ENCODE peak calls at places on chromosomes 2 and 18, in eight cellular contexts. P is NCI-H187 treated with DMSO at 0.1 percent for 48 hours, Z is sciatic nerve, B is globus pallidus, H is Caki2, F is SK-MEL-5, U is SJSA1, A is GM10248. N is an unnamed sample.

GRCh38 chr18:63907649-63908048 is at the start of gene SERPINB10:
- DNase-seq in F (no peak), Z (no peak), B (no peak), A (peak), U (no peak), P (no peak), H (no peak), N (no peak)

GRCh38 chr2:63735931-63736820 is 105.5 kb upstream of the UGP2 start:
- DNase-seq in B (no peak), H (no peak), F (no peak), P (no peak), Z (no peak), A (no peak), U (no peak), N (no peak)

GRCh38 chr2:145197944-145198343 is 678.0 kb upstream of the ZEB2 start:
- DNase-seq in P (peak), F (no peak), Z (no peak), U (no peak), A (no peak), H (no peak), B (no peak), N (no peak)

GRCh38 chr2:36635194-36635593 is 37.2 kb upstream of the FEZ2 start:
- DNase-seq in Z (no peak), F (no peak), A (no peak), H (no peak), P (no peak), B (peak), U (no peak), N (no peak)

GRCh38 chr2:213119061-213119809 is 32.2 kb downstream of the IKZF2 start:
- DNase-seq in U (no peak), H (no peak), F (no peak), Z (no peak), A (peak), P (no peak), B (no peak), N (no peak)

GRCh38 chr2:236674238-236674637 is 104.6 kb downstream of the ACKR3 start:
- DNase-seq in H (no peak), P (no peak), F (no peak), U (peak), B (no peak), Z (no peak), A (no peak), N (no peak)

GRCh38 chr2:10835052-10835970 is 22.7 kb upstream of the PDIA6 start:
- DNase-seq in P (peak), A (peak), Z (peak), U (peak), H (peak), F (peak), B (no peak), N (peak)

GRCh38 chr2:105952131-105952530 is 207.4 kb downstream of the NCK2 start:
- DNase-seq in U (no peak), Z (no peak), B (no peak), A (no peak), F (no peak), P (no peak), H (no peak), N (no peak)

GRCh38 chr2:53103661-53104060 is 663.9 kb upstream of the CHAC2 start:
- DNase-seq in F (peak), Z (no peak), B (no peak), U (no peak), H (no peak), P (no peak), A (no peak), N (no peak)

GRCh38 chr2:169476459-169476858 is 2.8 kb upstream of the BBS5 start:
- DNase-seq in Z (no peak), P (no peak), B (no peak), U (no peak), A (no peak), F (no peak), H (no peak), N (no peak)

GRCh38 chr2:139791330-139791729 is 1011.1 kb upstream of the NXPH2 start:
- DNase-seq in U (no peak), P (no peak), F (no peak), A (no peak), Z (no peak), B (no peak), H (no peak), N (no peak)

GRCh38 chr18:61851940-61852451 is 40.8 kb downstream of the RNF152 start:
- DNase-seq in A (no peak), H (no peak), Z (no peak), U (peak), B (no peak), P (no peak), F (no peak), N (no peak)

N was measured in prostate gland.